ENCODE peak calls at places on chromosomes 7 and 10, in six cellular contexts. B is choroid plexus epithelial cell, I is endothelial cell of umbilical vein, S is suprapubic skin, N is spleen, G is brain microvascular endothelial cell. F is an unnamed sample.

GRCh38 chr10:60960031-60960430 is 16.0 kb upstream of the RHOBTB1 start:
- DNase-seq in B (no peak), I (no peak), S (no peak), N (no peak), G (no peak), F (no peak)

GRCh38 chr7:155533827-155534690 is 12.3 kb downstream of the CNPY1 start:
- DNase-seq in B (peak; percentile 17), I (peak; percentile 20), S (no peak), N (peak; percentile 78), G (no peak), F (no peak)

GRCh38 chr10:61830072-61830845 is 71.2 kb upstream of the ARID5B start:
- DNase-seq in B (no peak), I (peak; percentile 45), S (no peak), N (no peak), G (no peak), F (no peak)

GRCh38 chr10:76899490-76899889 is 738.1 kb downstream of the KCNMA1 start:
- DNase-seq in B (no peak), I (no peak), S (no peak), N (no peak), G (no peak), F (no peak)

GRCh38 chr10:13536674-13537366 is 8.0 kb upstream of the BEND7 start:
- DNase-seq in B (peak; percentile 49), I (peak; percentile 69), S (no peak), N (peak; percentile 80), G (peak; percentile 40), F (peak; percentile 5)

GRCh38 chr10:5645375-5645774 is 21.0 kb downstream of the ASB13 start:
- DNase-seq in B (no peak), I (no peak), S (no peak), N (peak; percentile 83), G (no peak), F (no peak)

GRCh38 chr7:137898839-137899681 is 52.3 kb upstream of the DGKI start:
- DNase-seq in B (peak; percentile 83), I (peak; percentile 73), S (peak; percentile 80), N (peak; percentile 93), G (peak; percentile 67), F (peak; percentile 45)

GRCh38 chr10:50324680-50325393 is 73.5 kb upstream of the ASAH2 start:
- DNase-seq in B (no peak), I (no peak), S (no peak), N (no peak), G (no peak), F (no peak)

GRCh38 chr10:65941098-65941655 is 984.7 kb upstream of the LRRTM3 start:
- DNase-seq in B (no peak), I (no peak), S (no peak), N (no peak), G (peak; percentile 4), F (no peak)

GRCh38 chr10:118439824-118440223 is 97.7 kb upstream of the FAM204A start:
- DNase-seq in B (no peak), I (no peak), S (no peak), N (no peak), G (no peak), F (no peak)

GRCh38 chr7:48563334-48563733 is 361.0 kb upstream of the CDC14C start:
- DNase-seq in B (no peak), I (no peak), S (no peak), N (no peak), G (no peak), F (no peak)

GRCh38 chr10:21125471-21126228 is 228.5 kb upstream of the NEBL start:
- DNase-seq in B (peak; percentile 50), I (no peak), S (no peak), N (no peak), G (no peak), F (no peak)

GRCh38 chr7:124764071-124764846 is 1.3 kb downstream of the GPR37 start:
- DNase-seq in B (no peak), I (no peak), S (peak; percentile 64), N (no peak), G (no peak), F (no peak)

GRCh38 chr10:72712136-72712535 is 20.2 kb downstream of the MCU start:
- DNase-seq in B (no peak), I (peak; percentile 55), S (no peak), N (no peak), G (no peak), F (no peak)

GRCh38 chr10:3748484-3748883 is 36.5 kb downstream of the KLF6 start:
- DNase-seq in B (no peak), I (no peak), S (no peak), N (no peak), G (no peak), F (no peak)

DNA sequence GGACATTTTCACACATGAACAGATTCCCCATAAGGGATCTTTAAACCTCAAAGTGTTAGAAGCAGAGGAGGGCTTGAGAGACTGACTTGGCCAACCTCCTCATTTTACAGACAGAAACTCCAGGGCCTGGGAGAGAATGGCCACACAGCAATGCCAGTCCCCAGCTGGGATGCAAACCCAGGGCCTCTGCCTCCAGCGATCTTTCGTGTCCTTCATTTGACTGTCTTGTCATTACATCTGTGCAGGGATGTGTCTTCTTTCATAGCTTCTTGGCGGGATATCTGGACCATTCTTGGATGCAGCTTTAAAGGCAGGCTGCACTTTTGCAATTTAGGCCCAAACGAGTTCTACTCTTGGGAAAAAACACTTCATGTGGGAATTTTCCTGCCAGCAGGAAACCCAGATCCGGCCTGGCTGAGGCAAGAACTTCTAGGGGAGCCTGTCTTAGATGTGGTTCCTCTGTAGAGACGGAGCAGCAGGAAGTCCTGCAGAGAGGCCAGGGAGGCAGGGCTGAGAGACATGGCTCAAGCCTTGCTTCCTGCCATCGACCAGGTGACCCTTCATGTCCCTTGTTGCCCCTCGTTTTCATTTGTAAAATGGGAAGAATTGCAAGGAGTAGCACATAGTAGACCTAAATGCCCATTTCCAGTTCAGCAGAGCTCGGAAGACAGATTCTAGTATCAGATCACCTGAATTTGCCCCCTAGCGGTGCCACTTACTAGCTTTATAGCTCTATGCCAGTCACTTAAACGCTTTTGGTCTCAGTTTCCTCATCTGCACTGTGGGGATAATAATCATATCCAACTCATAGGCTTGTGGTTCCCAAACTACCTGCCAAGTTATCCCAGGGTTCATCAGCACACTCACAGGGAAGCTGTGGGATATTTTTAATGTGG is 43.9 kb upstream of the SLC29A3 start:
- DNase-seq in B (peak; percentile 50), I (no peak), S (no peak), N (no peak), G (no peak), F (peak; percentile 37)
- TF ChIP-seq CTCF in B (no peak), I (no peak), S (no peak), N (no peak), G (no peak), F (no peak)

DNA sequence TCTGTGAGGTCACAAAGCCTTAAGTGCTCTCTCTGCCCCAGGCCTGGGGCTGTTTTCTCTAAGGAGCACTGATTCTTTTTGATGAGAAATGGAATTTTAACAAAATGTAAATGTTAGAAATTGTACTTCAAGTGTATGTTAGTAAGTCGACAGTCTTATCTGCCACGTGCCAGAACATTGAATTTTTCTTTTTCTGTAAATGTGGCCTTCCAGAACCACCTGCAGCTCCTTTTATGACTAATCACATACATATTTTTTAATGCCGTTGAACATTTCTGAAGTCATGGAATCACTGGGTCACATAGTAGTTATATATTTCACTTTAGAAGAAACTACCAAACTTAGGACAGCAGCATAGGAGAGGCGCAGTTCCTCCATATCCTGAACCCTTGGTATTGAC is 38.0 kb downstream of the UBE3C start:
- DNase-seq in B (peak; percentile 63), I (no peak), S (no peak), N (no peak), G (no peak), F (no peak)
- H3K4me3 ChIP-seq in B (no peak overlapping the region), I (no peak overlapping the region), S (no peak overlapping the region), N (no peak overlapping the region), G (no peak overlapping the region), F (no peak overlapping the region)

GRCh38 chr10:93821051-93821772 is 63.5 kb downstream of the LGI1 start:
- DNase-seq in B (peak; percentile 78), I (peak; percentile 31), S (no peak), N (no peak), G (no peak), F (peak; percentile 27)
- TF ChIP-seq CTCF in B (peak; percentile 64), I (peak; percentile 10), S (no peak), N (no peak), G (peak; percentile 38), F (no peak)

DNA sequence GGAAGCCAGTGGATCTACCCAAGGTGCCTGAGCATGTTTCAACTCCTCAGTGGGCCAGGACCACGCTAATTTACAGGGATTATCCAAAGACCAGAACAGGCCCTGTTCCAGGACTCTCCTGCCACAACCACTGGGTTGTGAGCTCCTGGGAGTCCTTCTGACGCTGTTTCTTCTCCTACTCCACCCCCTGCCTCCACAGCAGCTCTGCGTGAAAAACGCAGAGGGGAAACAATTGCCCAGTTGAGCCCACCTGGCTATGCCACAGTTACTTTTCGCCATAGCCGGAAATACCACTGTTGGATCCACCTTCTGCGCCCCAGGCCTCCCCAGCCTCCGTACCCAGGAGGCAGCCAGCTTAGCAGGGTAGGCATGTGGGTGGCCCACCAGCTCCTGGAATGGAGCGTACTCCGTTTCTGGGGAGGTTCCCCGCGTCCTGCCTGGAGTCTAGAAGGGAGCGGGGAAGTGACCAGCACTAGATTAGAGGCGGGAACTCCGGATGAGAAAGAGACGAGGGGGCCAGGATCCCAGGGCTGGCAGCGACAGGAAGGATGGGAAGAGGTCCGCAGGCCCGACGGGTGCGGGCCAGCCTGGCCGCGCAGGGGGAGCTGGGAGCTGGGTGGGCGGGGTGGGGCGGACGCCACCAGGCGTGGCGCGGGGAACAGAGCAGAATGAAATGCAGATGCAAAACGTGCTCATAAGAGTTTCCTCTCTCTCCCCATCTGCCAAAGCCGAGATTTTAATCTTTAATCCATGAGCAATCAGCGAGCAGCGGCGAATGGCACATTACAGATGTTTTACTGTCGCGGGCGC is 32.1 kb upstream of the PAX2 start:
- DNase-seq in B (no peak), I (no peak), S (no peak), N (peak; percentile 29), G (no peak), F (no peak)
- H3K4me3 ChIP-seq in B (no peak overlapping the region), I (no peak overlapping the region), S (peak overlapping the region; percentile 21), N (peak overlapping the region; percentile 22), G (no peak overlapping the region), F (no peak overlapping the region)

F was measured in astrocyte of the cerebellum.